ENCODE peak calls at places on chromosomes 12 and 14, in five cellular contexts. W is MCF 10A; R is tibial artery; L is CD4-positive, alpha-beta T cell; C is adrenal gland. P is an unnamed sample.

GRCh38 chr12:130839770-130840355 is 813 bp upstream of the STX2 start:
- DNase-seq in W (no peak), R (no peak), L (no peak), C (no peak), P (no peak)

GRCh38 chr12:115871714-115872113 is 405.8 kb downstream of the MED13L start:
- DNase-seq in W (peak), R (no peak), L (no peak), C (peak), P (peak)

GRCh38 chr14:100994757-100995156 is 91.2 kb upstream of the RTL1 start:
- DNase-seq in W (no peak), R (no peak), L (no peak), C (no peak), P (no peak)

GRCh38 chr12:114703060-114703493 is 19.1 kb upstream of the TBX3 start:
- DNase-seq in W (no peak), R (no peak), L (no peak), C (no peak), P (no peak)

GRCh38 chr12:105637470-105637869 is 307.0 kb downstream of the C12orf75 start:
- DNase-seq in W (no peak), R (no peak), L (no peak), C (no peak), P (no peak)

GRCh38 chr12:19575307-19576243 is 136.3 kb downstream of the AEBP2 start:
- DNase-seq in W (peak), R (no peak), L (no peak), C (peak), P (no peak)

GRCh38 chr12:91009319-91009950 is 4.7 kb upstream of the EPYC start:
- DNase-seq in W (no peak), R (no peak), L (no peak), C (no peak), P (no peak)

GRCh38 chr14:36105401-36105800 is 71.1 kb downstream of the PTCSC3 start:
- DNase-seq in W (peak), R (no peak), L (no peak), C (no peak), P (no peak)

GRCh38 chr12:19700969-19701368 is 261.7 kb downstream of the AEBP2 start:
- DNase-seq in W (no peak), R (no peak), L (no peak), C (no peak), P (no peak)

GRCh38 chr14:68898248-68899032 is 80.7 kb downstream of the ACTN1 start:
- DNase-seq in W (no peak), R (no peak), L (no peak), C (no peak), P (no peak)

GRCh38 chr12:4307593-4308333 is 13.2 kb upstream of the TIGAR start:
- DNase-seq in W (peak), R (peak), L (no peak), C (peak), P (peak)

GRCh38 chr12:4829793-4830162 is 79.9 kb upstream of the KCNA1 start:
- DNase-seq in W (no peak), R (no peak), L (no peak), C (no peak), P (no peak)

GRCh38 chr12:68406134-68406576 is 74.0 kb upstream of the MDM1 start:
- DNase-seq in W (peak), R (peak), L (no peak), C (peak), P (peak)
- TF ChIP-seq CTCF in W (peak), R (peak), L (no peak), C (peak), P (peak)

GRCh38 chr14:104724981-104725771 is 1.1 kb downstream of the ADSS1 start:
- DNase-seq in W (no peak), R (peak), L (no peak), C (peak), P (no peak)
- TF ChIP-seq CTCF in W (peak), R (peak), L (no peak), C (no peak), P (peak)

GRCh38 chr12:55058082-55058481 is 38.3 kb downstream of the NEUROD4 start:
- DNase-seq in W (no peak), R (no peak), L (no peak), C (no peak), P (no peak)
- TF ChIP-seq CTCF in W (no peak), R (no peak), L (no peak), C (no peak), P (no peak)

GRCh38 chr12:10498042-10498441 is 7.6 kb upstream of the EIF2S3B start:
- DNase-seq in W (no peak), R (no peak), L (no peak), C (no peak), P (no peak)

GRCh38 chr12:10497602-10498001 is 8.1 kb upstream of the EIF2S3B start:
- DNase-seq in W (no peak), R (no peak), L (no peak), C (no peak), P (no peak)

GRCh38 chr12:10503460-10503859 is 2.2 kb upstream of the EIF2S3B start:
- DNase-seq in W (no peak), R (no peak), L (no peak), C (no peak), P (no peak)

GRCh38 chr12:10505620-10506019 is at the start of gene EIF2S3B:
- DNase-seq in W (no peak), R (no peak), L (no peak), C (no peak), P (no peak)

DNA sequence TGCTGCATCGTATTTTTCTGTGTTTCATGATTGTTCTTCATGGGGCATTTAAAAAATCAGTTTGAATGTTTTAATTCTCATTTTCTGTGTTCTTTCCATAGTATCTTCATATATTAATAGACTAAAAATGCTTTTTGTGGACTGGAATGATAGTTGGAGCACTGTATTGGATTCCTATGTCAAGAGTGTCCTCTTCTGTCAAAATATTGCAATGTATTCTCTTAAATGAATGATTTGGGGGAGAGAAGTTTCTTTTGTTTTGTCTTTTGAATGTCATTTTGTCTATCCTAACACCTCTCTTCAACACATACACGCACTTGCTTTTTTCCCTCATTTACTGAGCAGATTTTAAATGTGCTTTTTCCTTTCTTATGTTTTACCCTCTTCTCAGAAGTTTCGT is 4.7 kb upstream of the EIF2S3B start:
- DNase-seq in W (peak), R (no peak), L (no peak), C (no peak), P (no peak)
- TF ChIP-seq CTCF in W (peak), R (no peak), L (no peak), C (peak), P (peak)

P was measured in AG09319.